ENCODE peak calls at places on chromosomes 4 and X, in seven cellular contexts. V is A549, I is sigmoid colon, U is ovary, R is breast epithelium, J is lower leg skin, E is heart left ventricle. G is an unnamed sample.

GRCh38 chrX:19446397-19446796 is 68.9 kb downstream of the MAP3K15 start:
- DNase-seq in U (no peak), R (no peak), I (no peak), J (no peak), E (no peak), V (no peak), G (no peak)

GRCh38 chr4:42411803-42412202 is 14.5 kb downstream of the SHISA3 start:
- DNase-seq in I (no peak), J (no peak), E (no peak), U (no peak), V (no peak), R (no peak), G (no peak)

GRCh38 chrX:53263597-53264094 is 17.7 kb downstream of the IQSEC2 start:
- DNase-seq in E (no peak), R (no peak), U (no peak), I (no peak), V (peak; percentile 71), J (no peak), G (no peak)

GRCh38 chr4:76250962-76251361 is 559 bp upstream of the FAM47E start:
- DNase-seq in R (no peak), J (no peak), E (no peak), U (no peak), I (no peak), V (peak; percentile 6), G (no peak)

GRCh38 chrX:41045960-41046567 is 39.2 kb upstream of the USP9X start:
- DNase-seq in J (no peak), U (no peak), I (peak; percentile 73), V (no peak), R (no peak), E (no peak), G (no peak)

GRCh38 chr4:112361181-112361791 is 64.1 kb downstream of the ALPK1 start:
- DNase-seq in R (no peak), U (no peak), V (no peak), E (no peak), I (no peak), J (no peak), G (no peak)

GRCh38 chr4:98514930-98515809 is 143.2 kb downstream of the TSPAN5 start:
- DNase-seq in R (no peak), U (no peak), E (no peak), J (no peak), V (no peak), I (no peak), G (peak; percentile 40)

GRCh38 chrX:23592741-23593140 is 74.6 kb upstream of the PRDX4 start:
- DNase-seq in E (no peak), R (no peak), U (no peak), J (no peak), V (no peak), I (no peak), G (no peak)

GRCh38 chr4:110854021-110854678 is 231.3 kb upstream of the PITX2 start:
- DNase-seq in U (no peak), V (no peak), R (no peak), J (no peak), E (no peak), I (no peak), G (no peak)

GRCh38 chr4:84877051-84877833 is 89.2 kb downstream of the WDFY3 start:
- DNase-seq in R (no peak), I (no peak), V (no peak), J (no peak), E (no peak), U (no peak), G (no peak)

GRCh38 chr4:126807132-126807531 is 825.6 kb upstream of the INTU start:
- DNase-seq in R (no peak), I (no peak), U (no peak), E (no peak), J (no peak), V (no peak), G (no peak)

GRCh38 chr4:94181815-94182214 is 25.9 kb upstream of the SMARCAD1 start:
- DNase-seq in I (no peak), V (no peak), U (no peak), R (no peak), E (no peak), J (no peak), G (no peak)

GRCh38 chr4:78776729-78777555 is 792 bp downstream of the BMP2K start:
- DNase-seq in R (no peak), V (peak; percentile 41), I (peak; percentile 72), U (no peak), J (peak; percentile 88), E (peak; percentile 27), G (peak; percentile 20)

GRCh38 chr4:165656829-165657467 is 216.1 kb upstream of the TLL1 start:
- DNase-seq in J (no peak), R (no peak), U (no peak), E (no peak), I (no peak), V (no peak), G (no peak)

GRCh38 chrX:107565005-107565404 is 63.3 kb upstream of the PRPS1 start:
- DNase-seq in V (no peak), I (no peak), E (no peak), R (no peak), U (no peak), J (no peak), G (no peak)

DNA sequence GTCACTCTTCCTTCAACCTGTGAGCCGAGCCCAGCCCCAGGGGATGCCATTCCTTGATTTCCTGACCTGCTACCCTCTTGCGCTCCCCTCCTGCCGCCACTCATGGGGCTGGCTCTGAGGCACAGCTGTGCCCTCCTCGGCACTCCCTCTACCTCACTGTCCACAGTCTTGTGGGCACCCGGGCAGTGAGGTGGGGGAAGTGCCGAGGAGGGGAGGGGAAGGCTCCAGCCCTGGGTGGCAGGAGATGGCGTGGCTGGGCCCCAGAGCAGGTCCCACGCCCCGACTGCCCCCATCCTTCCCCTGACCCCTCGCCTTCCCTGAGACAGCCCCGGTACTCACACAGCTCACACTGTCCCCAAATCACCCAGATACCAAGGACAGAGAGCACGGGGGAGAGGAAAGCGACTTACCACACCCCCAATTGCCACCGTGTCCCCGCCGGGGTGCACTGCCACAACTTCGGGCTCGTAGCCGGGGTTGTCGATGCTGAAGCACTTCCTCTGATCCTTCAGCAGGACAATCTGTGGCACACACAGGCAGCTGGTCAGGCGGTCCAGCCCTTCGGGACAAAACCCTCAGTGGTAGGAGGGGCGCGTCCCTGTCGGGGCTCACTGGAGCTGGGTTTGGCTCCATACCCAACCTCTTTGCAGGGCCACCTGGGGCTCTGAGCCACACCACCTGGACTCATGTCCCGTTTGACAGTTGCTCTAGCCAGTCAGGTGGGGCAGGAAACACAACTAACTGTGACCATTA is 37.9 kb downstream of the WDR1 start:
- DNase-seq in J (peak; percentile 79), I (peak; percentile 64), E (no peak), V (no peak), U (no peak), R (peak; percentile 34), G (no peak)
- TF ChIP-seq POLR2A in J (no peak), I (no peak), E (no peak), V (no peak), U (no peak), R (no peak), G (no peak)

GRCh38 chrX:386768-387575 is at the start of gene PPP2R3B:
- DNase-seq in E (peak; percentile 99), R (peak; percentile 99), J (peak; percentile 100), U (peak; percentile 99), I (peak; percentile 100), V (peak; percentile 99), G (peak; percentile 89)
- TF ChIP-seq POLR2A in E (no peak), R (no peak), J (no peak), U (peak; percentile 44), I (no peak), V (peak; percentile 74), G (peak; percentile 67)

DNA sequence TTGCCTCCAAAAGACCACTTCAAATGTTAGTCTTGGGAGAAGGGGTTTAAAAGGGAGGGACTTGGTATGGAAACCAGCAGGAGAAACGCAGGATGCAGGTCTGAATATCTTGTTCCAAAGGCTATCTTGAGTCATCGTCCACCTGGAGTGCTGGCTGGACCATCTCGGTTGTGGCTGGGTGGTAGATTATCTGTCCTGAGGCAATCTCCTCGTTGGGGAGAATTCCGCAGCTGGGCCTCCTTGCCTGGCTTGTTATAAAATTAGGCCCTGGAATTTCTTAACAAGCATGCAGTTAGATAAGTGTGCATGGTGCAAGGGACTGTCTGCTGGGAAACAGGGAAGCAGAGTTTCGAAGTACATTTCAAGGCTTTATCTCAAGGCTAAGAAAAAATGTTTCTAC is 2045.7 kb upstream of the TENM3 start:
- DNase-seq in V (no peak), I (no peak), E (no peak), R (no peak), J (no peak), U (no peak), G (no peak)
- TF ChIP-seq POLR2A in V (no peak), I (no peak), E (no peak), R (no peak), J (no peak), U (no peak), G (no peak)

DNA sequence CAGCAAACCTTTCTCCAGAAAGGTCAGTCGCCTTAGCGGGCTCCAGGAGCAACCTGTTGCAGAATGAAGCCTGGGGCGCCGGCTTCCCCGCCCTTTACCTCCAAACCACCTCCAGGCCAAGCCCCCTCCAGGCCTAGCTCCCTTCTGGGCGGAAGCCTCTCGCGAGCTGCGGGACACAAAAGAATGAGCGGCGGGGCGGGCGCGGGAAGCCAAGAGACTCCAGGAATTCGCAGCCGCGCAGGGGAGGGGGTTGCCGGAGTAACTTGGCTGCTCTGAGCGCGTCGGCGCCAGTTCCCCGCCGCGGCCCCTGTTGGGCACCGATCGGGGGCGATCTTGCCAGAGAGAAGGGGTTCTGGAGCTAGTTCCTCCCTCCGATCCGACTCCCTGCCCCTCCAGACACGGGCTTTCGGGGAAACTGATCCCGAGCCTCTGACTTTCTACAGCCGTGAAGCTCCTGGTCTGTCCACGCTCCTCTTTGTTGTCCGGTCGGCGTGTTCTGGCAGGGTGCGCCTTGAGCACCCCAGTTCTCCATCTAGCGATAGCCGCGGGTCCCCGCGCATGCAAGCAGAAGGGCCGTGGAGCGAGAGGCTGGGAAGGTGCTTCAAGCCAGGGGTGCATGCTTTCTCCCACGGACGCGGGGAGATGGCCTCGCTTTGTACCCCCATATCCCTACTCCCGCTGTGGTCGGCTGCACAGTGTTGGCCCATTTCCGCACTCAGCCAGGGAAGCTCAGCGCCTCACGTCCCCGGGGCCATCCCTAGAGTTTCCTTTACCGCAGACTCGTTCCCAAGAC is 1.2 kb downstream of the PROM1 start:
- DNase-seq in E (peak; percentile 18), V (peak; percentile 20), J (no peak), R (peak; percentile 54), I (no peak), U (peak; percentile 39), G (no peak)
- TF ChIP-seq POLR2A in E (no peak), V (no peak), J (no peak), R (no peak), I (no peak), U (no peak), G (no peak)

G was measured in tibial nerve.